ENCODE peak calls at places on chromosome 4, in five cellular contexts. P, Z, W, Q and U are unnamed samples.

GRCh38 chr4:81135501-81135900 is 79.5 kb downstream of the PRKG2 start:
- DNase-seq in Q (no peak), Z (no peak), P (no peak), W (no peak), U (no peak)

GRCh38 chr4:121784975-121785374 is 16.1 kb upstream of the EXOSC9 start:
- DNase-seq in Z (peak; percentile 74), Q (no peak), P (no peak), W (no peak), U (no peak)

GRCh38 chr4:92091335-92091734 is 212.4 kb upstream of the GRID2 start:
- DNase-seq in W (no peak), Z (no peak), P (peak; percentile 60), Q (no peak), U (no peak)

GRCh38 chr4:69858683-69859082 is 1.3 kb downstream of the SULT1E1 start:
- DNase-seq in W (no peak), Q (no peak), Z (no peak), P (no peak), U (no peak)

GRCh38 chr4:110005461-110006056 is 92.9 kb downstream of the EGF start:
- DNase-seq in Q (peak; percentile 61), W (no peak), P (no peak), Z (peak; percentile 26), U (peak; percentile 22)

GRCh38 chr4:22668301-22668700 is 24.4 kb upstream of the GBA3 start:
- DNase-seq in Q (no peak), W (no peak), P (no peak), Z (no peak), U (no peak)

GRCh38 chr4:152999376-153000067 is 63.4 kb downstream of the FHDC1 start:
- DNase-seq in W (no peak), Z (no peak), Q (no peak), P (no peak), U (no peak)

GRCh38 chr4:94544811-94545210 is 93.1 kb downstream of the PDLIM5 start:
- DNase-seq in Z (no peak), P (no peak), W (no peak), Q (no peak), U (no peak)

GRCh38 chr4:84690481-84690880 is 107.6 kb downstream of the CDS1 start:
- DNase-seq in Q (no peak), Z (no peak), W (no peak), P (no peak), U (no peak)

GRCh38 chr4:89561051-89561450 is 253.5 kb upstream of the GPRIN3 start:
- DNase-seq in Z (no peak), Q (no peak), W (no peak), P (peak; percentile 4), U (no peak)

GRCh38 chr4:7111441-7111840 is 43.6 kb upstream of the GRPEL1 start:
- DNase-seq in Q (no peak), P (no peak), W (no peak), Z (no peak), U (no peak)

GRCh38 chr4:83830138-83830537 is 294.2 kb downstream of the GPAT3 start:
- DNase-seq in P (peak; percentile 31), W (no peak), Q (no peak), Z (no peak), U (no peak)

GRCh38 chr4:3364634-3365314 is 72.0 kb downstream of the RGS12 start:
- DNase-seq in P (no peak), W (no peak), Z (no peak), Q (no peak), U (no peak)

GRCh38 chr4:169116270-169116901 is 106.3 kb upstream of the CBR4 start:
- DNase-seq in Z (no peak), Q (no peak), W (no peak), P (no peak), U (no peak)

GRCh38 chr4:66023061-66023460 is 352.8 kb upstream of the EPHA5 start:
- DNase-seq in Q (no peak), Z (no peak), P (no peak), W (no peak), U (no peak)

GRCh38 chr4:15040916-15041463 is 38.7 kb downstream of the CPEB2 start:
- DNase-seq in W (no peak), P (no peak), Q (no peak), Z (no peak), U (no peak)

GRCh38 chr4:26719954-26720552 is 136.2 kb downstream of the TBC1D19 start:
- DNase-seq in Z (no peak), P (no peak), W (no peak), Q (no peak), U (no peak)

GRCh38 chr4:39046243-39046642 is 14.0 kb upstream of the TMEM156 start:
- DNase-seq in Z (no peak), P (peak; percentile 26), Q (no peak), W (no peak), U (no peak)

GRCh38 chr4:127224556-127224955 is 408.2 kb upstream of the INTU start:
- DNase-seq in Z (no peak), Q (no peak), P (no peak), W (no peak), U (no peak)

GRCh38 chr4:72119946-72120345 is 88.1 kb downstream of the NPFFR2 start:
- DNase-seq in P (peak; percentile 69), W (no peak), Z (no peak), Q (no peak), U (no peak)

GRCh38 chr4:1192091-1192492 is 19.7 kb upstream of the SPON2 start:
- DNase-seq in Q (peak; percentile 89), Z (peak; percentile 72), P (no peak), W (no peak), U (no peak)

GRCh38 chr4:101345271-101345595 is 2.1 kb downstream of the PPP3CA start:
- DNase-seq in P (no peak), W (no peak), Z (no peak), Q (no peak), U (no peak)

GRCh38 chr4:22240814-22241213 is 275.1 kb downstream of the ADGRA3 start:
- DNase-seq in W (no peak), Z (no peak), P (no peak), Q (no peak), U (no peak)